ENCODE peak calls at places on chromosomes 7 and 10, in ten cellular contexts. One of them, this sample, is unnamed.

GRCh38 chr10:6406220-6407033 is 173.6 kb downstream of the PRKCQ start:
- DNase-seq in retina: no peak
- DNase-seq in M059J: peak; percentile 35
- DNase-seq in endodermal cell: no peak
- DNase-seq in activated CD4-positive, CD25-positive, alpha-beta regulatory T cell: no peak
- DNase-seq in substantia nigra: no peak
- DNase-seq in ureter: no peak
- DNase-seq in activated naive CD4-positive, alpha-beta T cell: no peak
- DNase-seq in neural crest cell: no peak
- DNase-seq in NCI-H1105: no peak
- DNase-seq in this sample: no peak

GRCh38 chr7:30702200-30702599 is 19.9 kb upstream of the CRHR2 start:
- DNase-seq in retina: no peak
- DNase-seq in M059J: no peak
- DNase-seq in endodermal cell: no peak
- DNase-seq in activated CD4-positive, CD25-positive, alpha-beta regulatory T cell: no peak
- DNase-seq in substantia nigra: no peak
- DNase-seq in ureter: no peak
- DNase-seq in activated naive CD4-positive, alpha-beta T cell: no peak
- DNase-seq in neural crest cell: no peak
- DNase-seq in NCI-H1105: no peak
- DNase-seq in this sample: no peak

GRCh38 chr7:78939669-78940068 is 513.8 kb downstream of the MAGI2 start:
- DNase-seq in retina: no peak
- DNase-seq in M059J: peak; percentile 38
- DNase-seq in endodermal cell: no peak
- DNase-seq in activated CD4-positive, CD25-positive, alpha-beta regulatory T cell: no peak
- DNase-seq in substantia nigra: no peak
- DNase-seq in ureter: no peak
- DNase-seq in activated naive CD4-positive, alpha-beta T cell: no peak
- DNase-seq in neural crest cell: no peak
- DNase-seq in NCI-H1105: no peak
- DNase-seq in this sample: no peak

GRCh38 chr10:104449402-104449801 is 95.8 kb downstream of the CFAP58 start:
- DNase-seq in retina: no peak
- DNase-seq in M059J: peak; percentile 36
- DNase-seq in endodermal cell: no peak
- DNase-seq in activated CD4-positive, CD25-positive, alpha-beta regulatory T cell: no peak
- DNase-seq in substantia nigra: no peak
- DNase-seq in ureter: no peak
- DNase-seq in activated naive CD4-positive, alpha-beta T cell: no peak
- DNase-seq in neural crest cell: no peak
- DNase-seq in NCI-H1105: no peak
- DNase-seq in this sample: no peak

GRCh38 chr10:66629976-66630375 is 295.9 kb upstream of the LRRTM3 start:
- DNase-seq in retina: no peak
- DNase-seq in M059J: no peak
- DNase-seq in endodermal cell: no peak
- DNase-seq in activated CD4-positive, CD25-positive, alpha-beta regulatory T cell: no peak
- DNase-seq in substantia nigra: no peak
- DNase-seq in ureter: no peak
- DNase-seq in activated naive CD4-positive, alpha-beta T cell: no peak
- DNase-seq in neural crest cell: no peak
- DNase-seq in NCI-H1105: no peak
- DNase-seq in this sample: no peak

GRCh38 chr7:29940199-29940598 is 49.4 kb downstream of the SCRN1 start:
- DNase-seq in retina: no peak
- DNase-seq in M059J: no peak
- DNase-seq in endodermal cell: no peak
- DNase-seq in activated CD4-positive, CD25-positive, alpha-beta regulatory T cell: no peak
- DNase-seq in substantia nigra: no peak
- DNase-seq in ureter: no peak
- DNase-seq in activated naive CD4-positive, alpha-beta T cell: no peak
- DNase-seq in neural crest cell: no peak
- DNase-seq in NCI-H1105: no peak
- DNase-seq in this sample: no peak

GRCh38 chr7:150432915-150433892 is 17.2 kb upstream of the GIMAP8 start:
- DNase-seq in retina: no peak
- DNase-seq in M059J: no peak
- DNase-seq in endodermal cell: peak; percentile 17
- DNase-seq in activated CD4-positive, CD25-positive, alpha-beta regulatory T cell: no peak
- DNase-seq in substantia nigra: peak; percentile 18
- DNase-seq in ureter: peak; percentile 29
- DNase-seq in activated naive CD4-positive, alpha-beta T cell: no peak
- DNase-seq in neural crest cell: no peak
- DNase-seq in NCI-H1105: no peak
- DNase-seq in this sample: no peak

GRCh38 chr7:29193316-29194205 is 1.0 kb upstream of the CHN2 start:
- DNase-seq in retina: peak; percentile 65
- DNase-seq in M059J: no peak
- DNase-seq in endodermal cell: peak; percentile 75
- DNase-seq in activated CD4-positive, CD25-positive, alpha-beta regulatory T cell: no peak
- DNase-seq in substantia nigra: no peak
- DNase-seq in ureter: no peak
- DNase-seq in activated naive CD4-positive, alpha-beta T cell: no peak
- DNase-seq in neural crest cell: no peak
- DNase-seq in NCI-H1105: no peak
- DNase-seq in this sample: no peak

GRCh38 chr10:61786728-61787127 is 114.8 kb upstream of the ARID5B start:
- DNase-seq in retina: no peak
- DNase-seq in M059J: peak; percentile 85
- DNase-seq in endodermal cell: no peak
- DNase-seq in activated CD4-positive, CD25-positive, alpha-beta regulatory T cell: no peak
- DNase-seq in substantia nigra: no peak
- DNase-seq in ureter: no peak
- DNase-seq in activated naive CD4-positive, alpha-beta T cell: no peak
- DNase-seq in neural crest cell: no peak
- DNase-seq in NCI-H1105: no peak
- DNase-seq in this sample: no peak